ENCODE peak calls at places on chromosomes 11 and 22, in eight cellular contexts. F is lower leg skin; D is activated CD8-positive, alpha-beta memory T cell treated with anti-CD3 and anti-CD28 coated beads for 24 hours; Z is NCI-H460; A is BJ; U is uterus; V is activated T-helper 1 cell treated with anti-CD3 and anti-CD28 coated beads, Interleukin-12 subunit alpha, Interleukin-12 subunit beta, Interleukin-2, Interleukin-4 antibody, amounts not matched to agents 30 ng/mL and 10 ng/mL and 1 ng/mL, durations not matched to agents 14 hours and 24 hours and 36 hours; P is thyroid gland. N is an unnamed sample.

GRCh38 chr11:86116386-86116726 is 47.5 kb upstream of the PICALM start:
- DNase-seq in F (no peak), D (no peak), Z (no peak), A (no peak), U (no peak), V (no peak), P (no peak), N (no peak)

GRCh38 chr11:10651579-10652361 is 41.8 kb downstream of the IRAG1 start:
- DNase-seq in F (no peak), D (no peak), Z (no peak), A (no peak), U (no peak), V (no peak), P (no peak), N (no peak)

GRCh38 chr11:108313444-108313843 is 90.6 kb downstream of the ATM start:
- DNase-seq in F (no peak), D (no peak), Z (no peak), A (no peak), U (no peak), V (no peak), P (no peak), N (no peak)

GRCh38 chr22:49305215-49305965 is 522.3 kb downstream of the BRD1 start:
- DNase-seq in F (peak), D (peak), Z (peak), A (no peak), U (peak), V (peak), P (peak), N (peak)

GRCh38 chr11:117933930-117934329 is 4.7 kb upstream of the TMPRSS13 start:
- DNase-seq in F (no peak), D (no peak), Z (no peak), A (no peak), U (no peak), V (no peak), P (no peak), N (no peak)

GRCh38 chr11:46065681-46066080 is 55.6 kb downstream of the PHF21A start:
- DNase-seq in F (no peak), D (no peak), Z (no peak), A (no peak), U (no peak), V (no peak), P (no peak), N (no peak)

GRCh38 chr11:86176165-86176884 is 68.2 kb upstream of the EED start:
- DNase-seq in F (no peak), D (no peak), Z (no peak), A (no peak), U (no peak), V (peak), P (no peak), N (peak)

GRCh38 chr11:15346907-15347306 is 232.2 kb downstream of the INSC start:
- DNase-seq in F (no peak), D (no peak), Z (no peak), A (no peak), U (no peak), V (no peak), P (no peak), N (no peak)

GRCh38 chr11:72135891-72136676 is 559 bp downstream of the FOLR3 start:
- DNase-seq in F (no peak), D (no peak), Z (no peak), A (no peak), U (no peak), V (no peak), P (no peak), N (no peak)

GRCh38 chr11:44241851-44242250 is 68.1 kb downstream of the ALX4 start:
- DNase-seq in F (no peak), D (no peak), Z (no peak), A (no peak), U (no peak), V (no peak), P (no peak), N (no peak)

GRCh38 chr22:31917227-31917921 is 27.0 kb upstream of the YWHAH start:
- DNase-seq in F (no peak), D (no peak), Z (no peak), A (no peak), U (no peak), V (no peak), P (no peak), N (no peak)

GRCh38 chr22:44116331-44116730 is 64.4 kb upstream of the PARVG start:
- DNase-seq in F (no peak), D (no peak), Z (no peak), A (no peak), U (no peak), V (no peak), P (no peak), N (no peak)

GRCh38 chr22:50027639-50028537 is 15.3 kb upstream of the IL17REL start:
- DNase-seq in F (no peak), D (peak), Z (no peak), A (peak), U (no peak), V (no peak), P (peak), N (no peak)

GRCh38 chr11:23164022-23164421 is 303.7 kb upstream of the CCDC179 start:
- DNase-seq in F (no peak), D (no peak), Z (no peak), A (no peak), U (no peak), V (no peak), P (no peak), N (no peak)

GRCh38 chr11:74687237-74688005 is 43.8 kb downstream of the CHRDL2 start:
- DNase-seq in F (no peak), D (no peak), Z (no peak), A (no peak), U (peak), V (no peak), P (no peak), N (no peak)

GRCh38 chr11:59761985-59762384 is 6.8 kb downstream of the STX3 start:
- DNase-seq in F (no peak), D (no peak), Z (no peak), A (no peak), U (no peak), V (no peak), P (no peak), N (no peak)

GRCh38 chr22:19943665-19944026 is 2.0 kb upstream of the TXNRD2 start:
- DNase-seq in F (no peak), D (no peak), Z (no peak), A (no peak), U (no peak), V (no peak), P (no peak), N (no peak)

GRCh38 chr22:37353839-37354238 is 71.5 kb downstream of the CYTH4 start:
- DNase-seq in F (no peak), D (no peak), Z (no peak), A (no peak), U (no peak), V (no peak), P (no peak), N (no peak)

GRCh38 chr22:31248138-31248745 is 36.1 kb downstream of the LIMK2 start:
- DNase-seq in F (peak), D (peak), Z (no peak), A (peak), U (peak), V (peak), P (peak), N (peak)

GRCh38 chr11:17852246-17852645 is 117.7 kb downstream of the KCNC1 start:
- DNase-seq in F (no peak), D (no peak), Z (no peak), A (no peak), U (no peak), V (no peak), P (no peak), N (no peak)